ENCODE peak calls at places on chromosomes 3 and 15, in five cellular contexts. One of them, this sample, is unnamed.

GRCh38 chr15:42129364-42129763 is 27.1 kb downstream of the PLA2G4F start:
- DNase-seq in cardiac muscle cell: no peak
- DNase-seq in lower lobe of right lung: no peak
- DNase-seq in Panc1: no peak
- DNase-seq in A549: no peak
- DNase-seq in this sample: no peak

GRCh38 chr3:177382944-177383343 is 185.7 kb upstream of the TBL1XR1 start:
- DNase-seq in cardiac muscle cell: no peak
- DNase-seq in lower lobe of right lung: no peak
- DNase-seq in Panc1: no peak
- DNase-seq in A549: no peak
- DNase-seq in this sample: no peak

GRCh38 chr15:63675263-63675662 is 78.1 kb downstream of the FBXL22 start:
- DNase-seq in cardiac muscle cell: no peak
- DNase-seq in lower lobe of right lung: no peak
- DNase-seq in Panc1: no peak
- DNase-seq in A549: no peak
- DNase-seq in this sample: no peak

GRCh38 chr3:191330309-191330712 is at the start of gene UTS2B:
- DNase-seq in cardiac muscle cell: peak; percentile 75
- DNase-seq in lower lobe of right lung: no peak
- DNase-seq in Panc1: peak; percentile 52
- DNase-seq in A549: peak; percentile 29
- DNase-seq in this sample: no peak

GRCh38 chr15:80991446-80991845 is 1.8 kb upstream of the MESD start:
- DNase-seq in cardiac muscle cell: peak; percentile 72
- DNase-seq in lower lobe of right lung: no peak
- DNase-seq in Panc1: no peak
- DNase-seq in A549: no peak
- DNase-seq in this sample: no peak

GRCh38 chr3:21447471-21448205 is 303.4 kb downstream of the ZNF385D start:
- DNase-seq in cardiac muscle cell: peak; percentile 58
- DNase-seq in lower lobe of right lung: no peak
- DNase-seq in Panc1: no peak
- DNase-seq in A549: no peak
- DNase-seq in this sample: no peak

GRCh38 chr3:11434017-11434526 is 161.9 kb downstream of the ATG7 start:
- DNase-seq in cardiac muscle cell: peak; percentile 84
- DNase-seq in lower lobe of right lung: no peak
- DNase-seq in Panc1: no peak
- DNase-seq in A549: no peak
- DNase-seq in this sample: no peak

GRCh38 chr3:4939276-4939675 is 40.0 kb upstream of the BHLHE40 start:
- DNase-seq in cardiac muscle cell: no peak
- DNase-seq in lower lobe of right lung: no peak
- DNase-seq in Panc1: no peak
- DNase-seq in A549: no peak
- DNase-seq in this sample: no peak

GRCh38 chr3:126118591-126118990 is 34.7 kb upstream of the SLC41A3 start:
- DNase-seq in cardiac muscle cell: no peak
- DNase-seq in lower lobe of right lung: no peak
- DNase-seq in Panc1: no peak
- DNase-seq in A549: no peak
- DNase-seq in this sample: no peak

GRCh38 chr3:109023656-109024254 is 70.1 kb upstream of the GUCA1C start:
- DNase-seq in cardiac muscle cell: peak; percentile 64
- DNase-seq in lower lobe of right lung: no peak
- DNase-seq in Panc1: no peak
- DNase-seq in A549: peak; percentile 50
- DNase-seq in this sample: no peak

GRCh38 chr3:48058089-48058488 is 41.9 kb upstream of the MAP4 start:
- DNase-seq in cardiac muscle cell: no peak
- DNase-seq in lower lobe of right lung: no peak
- DNase-seq in Panc1: no peak
- DNase-seq in A549: no peak
- DNase-seq in this sample: no peak

GRCh38 chr3:149902498-149903139 is 68.1 kb downstream of the PFN2 start:
- DNase-seq in cardiac muscle cell: peak; percentile 12
- DNase-seq in lower lobe of right lung: no peak
- DNase-seq in Panc1: no peak
- DNase-seq in A549: no peak
- DNase-seq in this sample: no peak

GRCh38 chr3:119352863-119353527 is 58.8 kb downstream of the ARHGAP31 start:
- DNase-seq in cardiac muscle cell: peak; percentile 86
- DNase-seq in lower lobe of right lung: no peak
- DNase-seq in Panc1: no peak
- DNase-seq in A549: peak; percentile 50
- DNase-seq in this sample: no peak

GRCh38 chr15:90871716-90872480 is 3.5 kb downstream of the FURIN start:
- DNase-seq in cardiac muscle cell: no peak
- DNase-seq in lower lobe of right lung: no peak
- DNase-seq in Panc1: no peak
- DNase-seq in A549: no peak
- DNase-seq in this sample: no peak

GRCh38 chr3:187943677-187944390 is 198.6 kb upstream of the BCL6 start:
- DNase-seq in cardiac muscle cell: no peak
- DNase-seq in lower lobe of right lung: no peak
- DNase-seq in Panc1: no peak
- DNase-seq in A549: peak; percentile 81
- DNase-seq in this sample: no peak

GRCh38 chr3:32492684-32493436 is 9.8 kb downstream of the CMTM6 start:
- DNase-seq in cardiac muscle cell: no peak
- DNase-seq in lower lobe of right lung: no peak
- DNase-seq in Panc1: no peak
- DNase-seq in A549: no peak
- DNase-seq in this sample: no peak

GRCh38 chr15:31977138-31977537 is 53.2 kb upstream of the CHRNA7 start:
- DNase-seq in cardiac muscle cell: no peak
- DNase-seq in lower lobe of right lung: no peak
- DNase-seq in Panc1: no peak
- DNase-seq in A549: no peak
- DNase-seq in this sample: no peak

GRCh38 chr3:72993391-72993790 is 3.2 kb upstream of the PPP4R2 start:
- DNase-seq in cardiac muscle cell: no peak
- DNase-seq in lower lobe of right lung: no peak
- DNase-seq in Panc1: no peak
- DNase-seq in A549: no peak
- DNase-seq in this sample: no peak

DNA sequence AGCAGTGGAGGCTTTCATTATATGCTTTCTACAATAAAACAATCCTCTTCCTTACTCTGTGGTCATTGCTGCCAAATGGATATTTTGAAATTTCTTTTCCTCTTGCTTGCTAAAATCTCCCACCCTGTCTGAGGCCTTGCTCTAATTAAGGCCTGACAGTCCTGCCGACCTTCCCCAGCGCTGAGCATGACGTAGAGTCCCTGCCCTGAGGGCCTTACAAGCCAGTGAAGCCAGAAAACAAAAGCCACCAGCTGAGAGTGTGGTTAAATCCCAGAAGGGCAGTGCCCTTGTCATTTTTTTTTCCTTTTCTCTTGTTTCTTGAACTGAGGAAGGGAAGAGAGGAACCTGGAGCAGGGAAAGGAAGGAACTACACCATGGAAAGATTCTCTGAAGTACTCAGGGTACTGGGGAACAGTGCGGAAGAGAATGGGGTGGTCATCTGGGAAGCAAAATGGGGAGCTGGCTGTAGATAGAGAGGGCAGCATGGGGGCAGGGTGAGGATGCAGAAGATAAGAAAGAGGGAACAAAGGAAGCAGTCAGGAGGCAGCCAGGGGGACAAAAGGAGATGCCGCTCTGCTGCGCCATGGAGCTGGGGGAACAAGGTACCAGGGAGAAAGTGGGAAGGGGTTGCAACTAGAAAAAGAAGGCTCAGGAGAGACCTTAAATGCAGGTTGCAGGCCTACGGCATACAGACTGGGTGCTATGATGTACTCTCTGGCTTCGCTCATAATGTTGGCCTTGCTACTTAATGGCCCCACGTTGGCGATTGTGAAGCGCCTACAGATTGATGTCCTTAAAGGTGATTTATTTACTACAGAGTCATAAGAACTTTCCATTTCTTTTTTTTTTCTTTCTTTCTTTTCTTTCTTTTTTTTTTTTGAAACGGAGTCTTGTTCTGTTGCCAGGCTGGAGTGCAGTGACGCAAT is 25.1 kb downstream of the ZBTB38 start:
- DNase-seq in cardiac muscle cell: peak; percentile 50
- DNase-seq in lower lobe of right lung: no peak
- DNase-seq in Panc1: no peak
- DNase-seq in A549: peak; percentile 45
- DNase-seq in this sample: no peak
- H3K27ac ChIP-seq in cardiac muscle cell: peak overlapping the region; percentile 37
- H3K27ac ChIP-seq in lower lobe of right lung: peak overlapping the region; percentile 40
- H3K27ac ChIP-seq in Panc1: peak overlapping the region; percentile 1
- H3K27ac ChIP-seq in A549: peak overlapping the region; percentile 55
- H3K27ac ChIP-seq in this sample: no peak overlapping the region

DNA sequence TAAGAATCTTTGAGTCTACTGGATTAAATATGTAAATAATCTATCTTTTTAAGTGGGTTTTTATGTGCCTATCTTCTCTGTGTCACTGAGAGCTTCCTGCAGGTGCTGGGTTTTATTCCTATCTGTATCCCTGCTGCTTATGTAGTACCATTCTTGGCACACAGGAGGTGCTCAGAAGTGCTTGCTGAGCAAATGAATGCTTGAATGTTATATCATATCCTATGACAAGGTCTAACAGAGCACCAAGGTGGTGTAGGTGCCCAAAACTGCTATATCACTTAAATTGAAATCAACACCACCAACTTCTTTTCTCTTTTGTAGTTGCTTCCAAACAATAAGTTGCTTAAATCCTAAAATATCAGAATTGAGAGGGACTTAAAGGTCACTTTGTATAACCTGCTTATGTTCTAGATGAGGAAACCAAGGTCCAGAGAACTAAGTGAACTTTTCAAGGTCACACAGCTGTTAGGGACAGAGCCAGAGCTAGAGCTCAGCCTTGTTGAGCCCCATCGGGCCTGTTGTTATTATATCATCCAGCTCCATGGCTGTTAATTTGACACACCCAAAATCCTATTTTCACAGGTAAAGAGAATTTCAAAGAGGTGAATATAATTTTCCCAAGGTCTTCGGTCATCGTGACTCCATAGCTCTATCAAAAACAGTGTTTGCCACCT is 46.0 kb downstream of the CCNL1 start:
- DNase-seq in cardiac muscle cell: no peak
- DNase-seq in lower lobe of right lung: no peak
- DNase-seq in Panc1: no peak
- DNase-seq in A549: no peak
- DNase-seq in this sample: no peak
- H3K27ac ChIP-seq in cardiac muscle cell: peak overlapping the region; percentile 97
- H3K27ac ChIP-seq in lower lobe of right lung: no peak overlapping the region
- H3K27ac ChIP-seq in Panc1: no peak overlapping the region
- H3K27ac ChIP-seq in A549: no peak overlapping the region
- H3K27ac ChIP-seq in this sample: no peak overlapping the region

GRCh38 chr3:183697123-183697609 is 431 bp upstream of the YEATS2 start:
- DNase-seq in cardiac muscle cell: peak; percentile 9
- DNase-seq in lower lobe of right lung: no peak
- DNase-seq in Panc1: peak; percentile 22
- DNase-seq in A549: no peak
- DNase-seq in this sample: no peak
- H3K27ac ChIP-seq in cardiac muscle cell: no peak overlapping the region
- H3K27ac ChIP-seq in lower lobe of right lung: peak overlapping the region; percentile 94
- H3K27ac ChIP-seq in Panc1: peak overlapping the region; percentile 81
- H3K27ac ChIP-seq in A549: peak overlapping the region; percentile 84
- H3K27ac ChIP-seq in this sample: no peak overlapping the region

DNA sequence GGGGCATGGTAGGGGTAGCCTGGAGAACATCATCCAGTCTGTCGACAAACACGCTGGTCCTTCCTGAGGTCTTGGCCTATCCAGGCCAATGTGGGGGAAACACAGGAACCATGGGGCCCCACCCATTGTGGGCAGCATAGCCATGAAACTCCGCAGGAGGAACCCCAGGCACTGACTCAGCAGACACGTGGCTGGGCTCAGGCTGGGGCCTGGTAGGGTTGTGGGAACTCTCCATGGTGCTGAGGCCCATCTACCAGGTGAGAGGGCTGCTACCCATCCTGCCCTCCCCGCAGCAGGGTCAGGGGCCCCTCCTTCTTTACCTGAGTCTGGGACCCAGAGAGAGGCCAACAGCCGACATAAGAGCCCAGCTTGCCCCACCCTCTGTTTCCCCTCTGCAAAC is 22.6 kb upstream of the CACNA2D2 start:
- DNase-seq in cardiac muscle cell: peak; percentile 57
- DNase-seq in lower lobe of right lung: peak; percentile 81
- DNase-seq in Panc1: no peak
- DNase-seq in A549: peak; percentile 19
- DNase-seq in this sample: peak; percentile 26
- H3K27ac ChIP-seq in cardiac muscle cell: no peak overlapping the region
- H3K27ac ChIP-seq in lower lobe of right lung: no peak overlapping the region
- H3K27ac ChIP-seq in Panc1: no peak overlapping the region
- H3K27ac ChIP-seq in A549: no peak overlapping the region
- H3K27ac ChIP-seq in this sample: no peak overlapping the region